ENCODE peak calls at places on chromosomes 7 and 10, in five cellular contexts. One of them, this sample, is unnamed.

GRCh38 chr7:42269161-42269560 is 32.2 kb upstream of the GLI3 start:
- DNase-seq in NCI-H226: no peak
- DNase-seq in NCI-H1105: no peak
- DNase-seq in IMR-90: no peak
- DNase-seq in mucosa of gallbladder: no peak
- DNase-seq in this sample: no peak

GRCh38 chr10:128062331-128062730 is 63.9 kb downstream of the MKI67 start:
- DNase-seq in NCI-H1105: no peak
- DNase-seq in IMR-90: no peak
- DNase-seq in NCI-H226: no peak
- DNase-seq in mucosa of gallbladder: no peak
- DNase-seq in this sample: no peak

GRCh38 chr7:2927592-2927991 is 83.5 kb upstream of the GNA12 start:
- DNase-seq in mucosa of gallbladder: no peak
- DNase-seq in NCI-H226: no peak
- DNase-seq in NCI-H1105: no peak
- DNase-seq in IMR-90: no peak
- DNase-seq in this sample: no peak

GRCh38 chr7:41383596-41383995 is 319.3 kb downstream of the INHBA start:
- DNase-seq in NCI-H1105: no peak
- DNase-seq in IMR-90: no peak
- DNase-seq in NCI-H226: no peak
- DNase-seq in mucosa of gallbladder: no peak
- DNase-seq in this sample: peak

GRCh38 chr10:116001266-116001857 is 271.6 kb downstream of the GFRA1 start:
- DNase-seq in IMR-90: no peak
- DNase-seq in NCI-H226: no peak
- DNase-seq in mucosa of gallbladder: no peak
- DNase-seq in NCI-H1105: no peak
- DNase-seq in this sample: no peak

GRCh38 chr7:4742051-4742573 is 33.3 kb upstream of the AP5Z1 start:
- DNase-seq in NCI-H226: no peak
- DNase-seq in IMR-90: no peak
- DNase-seq in NCI-H1105: no peak
- DNase-seq in mucosa of gallbladder: peak
- DNase-seq in this sample: no peak

GRCh38 chr7:148037049-148037448 is 553.5 kb upstream of the C7orf33 start:
- DNase-seq in mucosa of gallbladder: no peak
- DNase-seq in IMR-90: no peak
- DNase-seq in NCI-H226: no peak
- DNase-seq in NCI-H1105: no peak
- DNase-seq in this sample: no peak

GRCh38 chr10:35369049-35369760 is 32.9 kb downstream of the CCNY start:
- DNase-seq in IMR-90: peak
- DNase-seq in mucosa of gallbladder: no peak
- DNase-seq in NCI-H1105: no peak
- DNase-seq in NCI-H226: no peak
- DNase-seq in this sample: no peak

GRCh38 chr7:22442187-22442886 is 57.7 kb downstream of the STEAP1B start:
- DNase-seq in IMR-90: no peak
- DNase-seq in NCI-H226: no peak
- DNase-seq in mucosa of gallbladder: no peak
- DNase-seq in NCI-H1105: no peak
- DNase-seq in this sample: no peak